ENCODE peak calls at places on chromosomes 13 and 19, in nine cellular contexts. P, J, T, Z, W, L, N, I and M are unnamed samples.

GRCh38 chr19:51505904-51506303 is 4.3 kb upstream of the SIGLEC12 start:
- DNase-seq in W (no peak), Z (no peak), L (no peak), T (no peak), I (no peak), N (no peak), J (no peak), P (no peak), M (no peak)

GRCh38 chr13:110412132-110412912 is 105.2 kb downstream of the COL4A2 start:
- DNase-seq in J (peak), W (peak), N (peak), T (peak), I (peak), Z (peak), P (peak), L (peak), M (peak)

GRCh38 chr19:8511573-8512101 is 2.3 kb downstream of the ZNF414 start:
- DNase-seq in Z (peak), P (no peak), L (no peak), J (no peak), W (peak), N (no peak), I (no peak), T (no peak), M (no peak)

GRCh38 chr13:102902789-102903347 is 57.0 kb downstream of the ERCC5 start:
- DNase-seq in J (no peak), I (no peak), T (no peak), L (no peak), W (peak), P (no peak), Z (no peak), N (no peak), M (no peak)

GRCh38 chr19:47195462-47195861 is 35.5 kb downstream of the BBC3 start:
- DNase-seq in J (no peak), I (no peak), N (no peak), P (no peak), T (no peak), W (no peak), L (no peak), Z (no peak), M (no peak)

GRCh38 chr13:33369073-33369472 is 83.5 kb upstream of the STARD13 start:
- DNase-seq in I (no peak), Z (no peak), N (no peak), J (no peak), T (no peak), W (no peak), P (no peak), L (no peak), M (no peak)

GRCh38 chr13:27958928-27959539 is 10.1 kb downstream of the CDX2 start:
- DNase-seq in J (no peak), Z (no peak), N (no peak), W (no peak), L (no peak), T (no peak), I (no peak), P (no peak), M (no peak)

GRCh38 chr19:960601-960938 is 23.6 kb upstream of the WDR18 start:
- DNase-seq in I (no peak), L (no peak), T (no peak), W (no peak), P (no peak), J (no peak), Z (no peak), N (no peak), M (no peak)

GRCh38 chr19:5106361-5106760 is 137.4 kb downstream of the KDM4B start:
- DNase-seq in I (no peak), P (no peak), T (no peak), N (no peak), L (no peak), J (no peak), W (no peak), Z (no peak), M (no peak)

GRCh38 chr19:5103061-5103701 is 134.3 kb downstream of the KDM4B start:
- DNase-seq in T (no peak), N (no peak), P (no peak), J (peak), Z (no peak), W (no peak), I (no peak), L (no peak), M (no peak)

GRCh38 chr13:112060899-112061366 is 6.0 kb upstream of the SOX1 start:
- DNase-seq in L (no peak), P (no peak), N (no peak), J (no peak), I (no peak), T (no peak), Z (no peak), W (peak), M (no peak)